ENCODE peak calls at places on chromosomes 1 and 21, in eight cellular contexts. X is activated B cell treated with CpG ODN at 0.5 μM for 24 hours, V is skeletal muscle cell, J is endothelial cell, F is breast epithelium, W is T-helper 2 cell, B is hepatic stellate cell, H is dorsolateral prefrontal cortex. I is an unnamed sample.

GRCh38 chr1:95957748-95958147 is 723.7 kb downstream of the RWDD3 start:
- DNase-seq in X (no peak), V (no peak), J (no peak), F (no peak), W (no peak), B (no peak), H (no peak), I (no peak)

GRCh38 chr1:202575906-202576653 is 134.2 kb downstream of the SYT2 start:
- DNase-seq in X (no peak), V (no peak), J (no peak), F (no peak), W (no peak), B (no peak), H (no peak), I (no peak)

GRCh38 chr1:204294371-204294770 is 65.4 kb downstream of the PLEKHA6 start:
- DNase-seq in X (no peak), V (peak; percentile 83), J (no peak), F (no peak), W (no peak), B (peak; percentile 80), H (no peak), I (no peak)

GRCh38 chr1:41576620-41577019 is 92.1 kb upstream of the EDN2 start:
- DNase-seq in X (no peak), V (peak; percentile 11), J (no peak), F (no peak), W (no peak), B (no peak), H (no peak), I (no peak)

GRCh38 chr1:161099090-161099802 is 1.1 kb downstream of the KLHDC9 start:
- DNase-seq in X (no peak), V (no peak), J (no peak), F (peak; percentile 48), W (no peak), B (no peak), H (no peak), I (no peak)

GRCh38 chr1:38045431-38046332 is 911 bp downstream of the POU3F1 start:
- DNase-seq in X (peak; percentile 33), V (no peak), J (no peak), F (no peak), W (no peak), B (no peak), H (no peak), I (no peak)

GRCh38 chr21:38567577-38568360 is 69.5 kb upstream of the ERG start:
- DNase-seq in X (no peak), V (peak; percentile 39), J (no peak), F (no peak), W (no peak), B (no peak), H (no peak), I (no peak)

GRCh38 chr1:243471754-243472725 is 216.2 kb downstream of the SDCCAG8 start:
- DNase-seq in X (no peak), V (no peak), J (no peak), F (no peak), W (no peak), B (no peak), H (no peak), I (no peak)

GRCh38 chr1:223720987-223721591 is 8.8 kb downstream of the CAPN2 start:
- DNase-seq in X (no peak), V (no peak), J (no peak), F (no peak), W (no peak), B (no peak), H (no peak), I (peak; percentile 65)

GRCh38 chr1:212328248-212328647 is 43.0 kb downstream of the PPP2R5A start:
- DNase-seq in X (no peak), V (no peak), J (no peak), F (no peak), W (no peak), B (no peak), H (no peak), I (no peak)

GRCh38 chr1:43660355-43660754 is 10.4 kb downstream of the KDM4A start:
- DNase-seq in X (no peak), V (no peak), J (no peak), F (no peak), W (no peak), B (no peak), H (no peak), I (no peak)

GRCh38 chr1:111723091-111723806 is 15.9 kb downstream of the INKA2 start:
- DNase-seq in X (no peak), V (no peak), J (no peak), F (no peak), W (peak; percentile 24), B (no peak), H (no peak), I (no peak)

GRCh38 chr21:32726742-32727477 is 903 bp downstream of the SYNJ1 start:
- DNase-seq in X (peak; percentile 32), V (no peak), J (peak; percentile 33), F (no peak), W (no peak), B (peak; percentile 34), H (peak; percentile 30), I (no peak)

GRCh38 chr1:116921301-116921885 is 11.7 kb downstream of the PTGFRN start:
- DNase-seq in X (no peak), V (no peak), J (no peak), F (no peak), W (no peak), B (no peak), H (no peak), I (no peak)

GRCh38 chr1:3323791-3324703 is 130.4 kb upstream of the ARHGEF16 start:
- DNase-seq in X (no peak), V (no peak), J (no peak), F (no peak), W (no peak), B (no peak), H (no peak), I (no peak)

GRCh38 chr1:154276797-154277196 is 4.4 kb downstream of the HAX1 start:
- DNase-seq in X (no peak), V (no peak), J (no peak), F (no peak), W (no peak), B (no peak), H (no peak), I (no peak)

GRCh38 chr21:16117851-16118592 is 388.2 kb downstream of the USP25 start:
- DNase-seq in X (no peak), V (peak; percentile 84), J (no peak), F (no peak), W (no peak), B (no peak), H (no peak), I (no peak)

GRCh38 chr1:54619749-54620148 is 3.6 kb downstream of the FAM151A start:
- DNase-seq in X (no peak), V (no peak), J (no peak), F (no peak), W (no peak), B (no peak), H (no peak), I (no peak)

GRCh38 chr21:36709030-36709867 is 10.3 kb downstream of the SIM2 start:
- DNase-seq in X (no peak), V (no peak), J (no peak), F (no peak), W (no peak), B (no peak), H (no peak), I (no peak)

GRCh38 chr1:179447489-179447888 is 81.7 kb downstream of the AXDND1 start:
- DNase-seq in X (no peak), V (no peak), J (peak; percentile 25), F (no peak), W (no peak), B (no peak), H (no peak), I (no peak)

GRCh38 chr1:226598455-226598849 is 49.9 kb downstream of the STUM start:
- DNase-seq in X (no peak), V (no peak), J (no peak), F (no peak), W (no peak), B (no peak), H (no peak), I (no peak)

I was measured in prostate gland.